ENCODE peak calls at places on chromosomes 7 and 10, in nine cellular contexts. One of them, this sample, is unnamed.

GRCh38 chr10:118742787-118743186 is 12.0 kb downstream of the CACUL1 start:
- DNase-seq in WTC11: no peak
- DNase-seq in suprapubic skin: no peak
- DNase-seq in psoas muscle: no peak
- DNase-seq in mucosa of descending colon: no peak
- DNase-seq in colonic mucosa: no peak
- DNase-seq in heart right ventricle: no peak
- DNase-seq in endothelial cell: no peak
- DNase-seq in ascending aorta: no peak
- DNase-seq in this sample: no peak

GRCh38 chr10:13499150-13499549 is 29.7 kb downstream of the BEND7 start:
- DNase-seq in WTC11: no peak
- DNase-seq in psoas muscle: no peak
- DNase-seq in suprapubic skin: no peak
- DNase-seq in endothelial cell: no peak
- DNase-seq in colonic mucosa: no peak
- DNase-seq in heart right ventricle: no peak
- DNase-seq in ascending aorta: no peak
- DNase-seq in mucosa of descending colon: no peak
- DNase-seq in this sample: no peak

GRCh38 chr7:134613623-134614347 is 32.9 kb upstream of the BPGM start:
- DNase-seq in suprapubic skin: no peak
- DNase-seq in psoas muscle: no peak
- DNase-seq in colonic mucosa: no peak
- DNase-seq in WTC11: no peak
- DNase-seq in mucosa of descending colon: no peak
- DNase-seq in ascending aorta: peak; percentile 77
- DNase-seq in endothelial cell: no peak
- DNase-seq in heart right ventricle: peak; percentile 38
- DNase-seq in this sample: no peak

GRCh38 chr10:31171402-31172120 is 139.9 kb upstream of the ZNF438 start:
- DNase-seq in heart right ventricle: no peak
- DNase-seq in psoas muscle: no peak
- DNase-seq in mucosa of descending colon: no peak
- DNase-seq in WTC11: no peak
- DNase-seq in ascending aorta: no peak
- DNase-seq in endothelial cell: no peak
- DNase-seq in suprapubic skin: no peak
- DNase-seq in colonic mucosa: no peak
- DNase-seq in this sample: no peak

GRCh38 chr10:61621538-61622150 is 41.1 kb upstream of the CABCOCO1 start:
- DNase-seq in WTC11: no peak
- DNase-seq in colonic mucosa: no peak
- DNase-seq in psoas muscle: no peak
- DNase-seq in suprapubic skin: no peak
- DNase-seq in ascending aorta: no peak
- DNase-seq in mucosa of descending colon: no peak
- DNase-seq in heart right ventricle: no peak
- DNase-seq in endothelial cell: no peak
- DNase-seq in this sample: no peak

GRCh38 chr10:100747826-100748231 is 2.4 kb downstream of the PAX2 start:
- DNase-seq in endothelial cell: no peak
- DNase-seq in mucosa of descending colon: no peak
- DNase-seq in psoas muscle: no peak
- DNase-seq in ascending aorta: no peak
- DNase-seq in heart right ventricle: no peak
- DNase-seq in suprapubic skin: no peak
- DNase-seq in colonic mucosa: no peak
- DNase-seq in WTC11: peak; percentile 65
- DNase-seq in this sample: no peak

GRCh38 chr7:70752794-70753241 is 379.1 kb upstream of the GALNT17 start:
- DNase-seq in WTC11: no peak
- DNase-seq in mucosa of descending colon: no peak
- DNase-seq in heart right ventricle: no peak
- DNase-seq in colonic mucosa: no peak
- DNase-seq in suprapubic skin: no peak
- DNase-seq in ascending aorta: no peak
- DNase-seq in psoas muscle: no peak
- DNase-seq in endothelial cell: no peak
- DNase-seq in this sample: no peak

GRCh38 chr7:158039270-158039669 is 548.4 kb downstream of the PTPRN2 start:
- DNase-seq in colonic mucosa: no peak
- DNase-seq in endothelial cell: no peak
- DNase-seq in mucosa of descending colon: no peak
- DNase-seq in suprapubic skin: no peak
- DNase-seq in WTC11: no peak
- DNase-seq in heart right ventricle: no peak
- DNase-seq in psoas muscle: no peak
- DNase-seq in ascending aorta: no peak
- DNase-seq in this sample: no peak

GRCh38 chr7:78510580-78511188 is 712.1 kb downstream of the PHTF2 start:
- DNase-seq in suprapubic skin: no peak
- DNase-seq in colonic mucosa: no peak
- DNase-seq in mucosa of descending colon: peak; percentile 4
- DNase-seq in psoas muscle: no peak
- DNase-seq in heart right ventricle: peak; percentile 6
- DNase-seq in ascending aorta: no peak
- DNase-seq in endothelial cell: peak; percentile 62
- DNase-seq in WTC11: peak; percentile 55
- DNase-seq in this sample: no peak

GRCh38 chr7:55539380-55539779 is 32.9 kb downstream of the VOPP1 start:
- DNase-seq in WTC11: no peak
- DNase-seq in psoas muscle: no peak
- DNase-seq in colonic mucosa: no peak
- DNase-seq in suprapubic skin: no peak
- DNase-seq in heart right ventricle: no peak
- DNase-seq in ascending aorta: no peak
- DNase-seq in endothelial cell: no peak
- DNase-seq in mucosa of descending colon: no peak
- DNase-seq in this sample: no peak

GRCh38 chr7:152664636-152665035 is 11.3 kb downstream of the XRCC2 start:
- DNase-seq in mucosa of descending colon: no peak
- DNase-seq in WTC11: no peak
- DNase-seq in psoas muscle: no peak
- DNase-seq in colonic mucosa: no peak
- DNase-seq in ascending aorta: no peak
- DNase-seq in endothelial cell: peak; percentile 4
- DNase-seq in suprapubic skin: no peak
- DNase-seq in heart right ventricle: no peak
- DNase-seq in this sample: no peak

GRCh38 chr10:50637003-50637579 is 13.3 kb upstream of the SGMS1 start:
- DNase-seq in ascending aorta: no peak
- DNase-seq in suprapubic skin: no peak
- DNase-seq in psoas muscle: no peak
- DNase-seq in WTC11: no peak
- DNase-seq in heart right ventricle: no peak
- DNase-seq in endothelial cell: no peak
- DNase-seq in colonic mucosa: no peak
- DNase-seq in mucosa of descending colon: no peak
- DNase-seq in this sample: no peak

GRCh38 chr10:59734063-59734462 is 19.2 kb downstream of the MRLN start:
- DNase-seq in mucosa of descending colon: no peak
- DNase-seq in endothelial cell: no peak
- DNase-seq in WTC11: no peak
- DNase-seq in ascending aorta: no peak
- DNase-seq in colonic mucosa: no peak
- DNase-seq in suprapubic skin: no peak
- DNase-seq in heart right ventricle: no peak
- DNase-seq in psoas muscle: no peak
- DNase-seq in this sample: no peak

GRCh38 chr7:12638851-12639467 is 48.5 kb upstream of the ARL4A start:
- DNase-seq in mucosa of descending colon: no peak
- DNase-seq in suprapubic skin: no peak
- DNase-seq in WTC11: no peak
- DNase-seq in psoas muscle: no peak
- DNase-seq in heart right ventricle: no peak
- DNase-seq in endothelial cell: no peak
- DNase-seq in ascending aorta: no peak
- DNase-seq in colonic mucosa: no peak
- DNase-seq in this sample: no peak

GRCh38 chr10:109343293-109343692 is 580.0 kb downstream of the XPNPEP1 start:
- DNase-seq in ascending aorta: no peak
- DNase-seq in WTC11: no peak
- DNase-seq in suprapubic skin: no peak
- DNase-seq in colonic mucosa: no peak
- DNase-seq in psoas muscle: no peak
- DNase-seq in endothelial cell: no peak
- DNase-seq in mucosa of descending colon: no peak
- DNase-seq in heart right ventricle: no peak
- DNase-seq in this sample: no peak

GRCh38 chr10:1217237-1217587 is 161.0 kb downstream of the WDR37 start:
- DNase-seq in heart right ventricle: no peak
- DNase-seq in ascending aorta: peak; percentile 21
- DNase-seq in mucosa of descending colon: no peak
- DNase-seq in suprapubic skin: no peak
- DNase-seq in WTC11: no peak
- DNase-seq in psoas muscle: no peak
- DNase-seq in endothelial cell: no peak
- DNase-seq in colonic mucosa: no peak
- DNase-seq in this sample: no peak

GRCh38 chr7:139704308-139704879 is 73.4 kb downstream of the HIPK2 start:
- DNase-seq in WTC11: no peak
- DNase-seq in heart right ventricle: no peak
- DNase-seq in suprapubic skin: no peak
- DNase-seq in psoas muscle: no peak
- DNase-seq in colonic mucosa: no peak
- DNase-seq in ascending aorta: no peak
- DNase-seq in mucosa of descending colon: no peak
- DNase-seq in endothelial cell: no peak
- DNase-seq in this sample: no peak

GRCh38 chr7:139711991-139712753 is 65.6 kb downstream of the HIPK2 start:
- DNase-seq in suprapubic skin: no peak
- DNase-seq in mucosa of descending colon: no peak
- DNase-seq in endothelial cell: no peak
- DNase-seq in colonic mucosa: no peak
- DNase-seq in heart right ventricle: no peak
- DNase-seq in ascending aorta: peak; percentile 30
- DNase-seq in psoas muscle: no peak
- DNase-seq in WTC11: no peak
- DNase-seq in this sample: no peak

GRCh38 chr7:139709460-139709859 is 68.3 kb downstream of the HIPK2 start:
- DNase-seq in endothelial cell: no peak
- DNase-seq in heart right ventricle: no peak
- DNase-seq in mucosa of descending colon: no peak
- DNase-seq in colonic mucosa: no peak
- DNase-seq in ascending aorta: no peak
- DNase-seq in WTC11: no peak
- DNase-seq in psoas muscle: no peak
- DNase-seq in suprapubic skin: no peak
- DNase-seq in this sample: no peak

GRCh38 chr7:139706837-139707236 is 71.0 kb downstream of the HIPK2 start:
- DNase-seq in psoas muscle: no peak
- DNase-seq in WTC11: no peak
- DNase-seq in suprapubic skin: no peak
- DNase-seq in heart right ventricle: no peak
- DNase-seq in endothelial cell: no peak
- DNase-seq in mucosa of descending colon: no peak
- DNase-seq in ascending aorta: no peak
- DNase-seq in colonic mucosa: no peak
- DNase-seq in this sample: no peak

GRCh38 chr7:139708541-139708940 is 69.3 kb downstream of the HIPK2 start:
- DNase-seq in mucosa of descending colon: no peak
- DNase-seq in psoas muscle: no peak
- DNase-seq in ascending aorta: no peak
- DNase-seq in WTC11: no peak
- DNase-seq in heart right ventricle: no peak
- DNase-seq in endothelial cell: no peak
- DNase-seq in colonic mucosa: no peak
- DNase-seq in suprapubic skin: no peak
- DNase-seq in this sample: peak; percentile 56
- TF ChIP-seq CTCF in mucosa of descending colon: no peak
- TF ChIP-seq CTCF in psoas muscle: no peak
- TF ChIP-seq CTCF in ascending aorta: no peak
- TF ChIP-seq CTCF in WTC11: no peak
- TF ChIP-seq CTCF in heart right ventricle: no peak
- TF ChIP-seq CTCF in endothelial cell: no peak
- TF ChIP-seq CTCF in colonic mucosa: no peak
- TF ChIP-seq CTCF in suprapubic skin: no peak
- TF ChIP-seq CTCF in this sample: no peak

GRCh38 chr7:94374231-94374630 is 20.5 kb upstream of the COL1A2 start:
- DNase-seq in WTC11: peak; percentile 43
- DNase-seq in suprapubic skin: peak; percentile 91
- DNase-seq in psoas muscle: peak; percentile 76
- DNase-seq in ascending aorta: peak; percentile 94
- DNase-seq in colonic mucosa: peak; percentile 51
- DNase-seq in mucosa of descending colon: peak; percentile 48
- DNase-seq in endothelial cell: peak; percentile 26
- DNase-seq in heart right ventricle: peak; percentile 60
- DNase-seq in this sample: no peak
- TF ChIP-seq CTCF in WTC11: no peak
- TF ChIP-seq CTCF in suprapubic skin: no peak
- TF ChIP-seq CTCF in psoas muscle: no peak
- TF ChIP-seq CTCF in ascending aorta: no peak
- TF ChIP-seq CTCF in colonic mucosa: no peak
- TF ChIP-seq CTCF in mucosa of descending colon: no peak
- TF ChIP-seq CTCF in endothelial cell: no peak
- TF ChIP-seq CTCF in heart right ventricle: no peak
- TF ChIP-seq CTCF in this sample: no peak

GRCh38 chr10:98423691-98424120 is 8.7 kb upstream of the PYROXD2 start:
- DNase-seq in suprapubic skin: no peak
- DNase-seq in WTC11: peak; percentile 79
- DNase-seq in heart right ventricle: no peak
- DNase-seq in mucosa of descending colon: no peak
- DNase-seq in psoas muscle: no peak
- DNase-seq in endothelial cell: peak; percentile 57
- DNase-seq in ascending aorta: peak; percentile 44
- DNase-seq in colonic mucosa: no peak
- DNase-seq in this sample: no peak
- TF ChIP-seq CTCF in suprapubic skin: no peak
- TF ChIP-seq CTCF in WTC11: peak; percentile 36
- TF ChIP-seq CTCF in heart right ventricle: no peak
- TF ChIP-seq CTCF in mucosa of descending colon: no peak
- TF ChIP-seq CTCF in psoas muscle: no peak
- TF ChIP-seq CTCF in endothelial cell: no peak
- TF ChIP-seq CTCF in ascending aorta: no peak
- TF ChIP-seq CTCF in colonic mucosa: no peak
- TF ChIP-seq CTCF in this sample: no peak

DNA sequence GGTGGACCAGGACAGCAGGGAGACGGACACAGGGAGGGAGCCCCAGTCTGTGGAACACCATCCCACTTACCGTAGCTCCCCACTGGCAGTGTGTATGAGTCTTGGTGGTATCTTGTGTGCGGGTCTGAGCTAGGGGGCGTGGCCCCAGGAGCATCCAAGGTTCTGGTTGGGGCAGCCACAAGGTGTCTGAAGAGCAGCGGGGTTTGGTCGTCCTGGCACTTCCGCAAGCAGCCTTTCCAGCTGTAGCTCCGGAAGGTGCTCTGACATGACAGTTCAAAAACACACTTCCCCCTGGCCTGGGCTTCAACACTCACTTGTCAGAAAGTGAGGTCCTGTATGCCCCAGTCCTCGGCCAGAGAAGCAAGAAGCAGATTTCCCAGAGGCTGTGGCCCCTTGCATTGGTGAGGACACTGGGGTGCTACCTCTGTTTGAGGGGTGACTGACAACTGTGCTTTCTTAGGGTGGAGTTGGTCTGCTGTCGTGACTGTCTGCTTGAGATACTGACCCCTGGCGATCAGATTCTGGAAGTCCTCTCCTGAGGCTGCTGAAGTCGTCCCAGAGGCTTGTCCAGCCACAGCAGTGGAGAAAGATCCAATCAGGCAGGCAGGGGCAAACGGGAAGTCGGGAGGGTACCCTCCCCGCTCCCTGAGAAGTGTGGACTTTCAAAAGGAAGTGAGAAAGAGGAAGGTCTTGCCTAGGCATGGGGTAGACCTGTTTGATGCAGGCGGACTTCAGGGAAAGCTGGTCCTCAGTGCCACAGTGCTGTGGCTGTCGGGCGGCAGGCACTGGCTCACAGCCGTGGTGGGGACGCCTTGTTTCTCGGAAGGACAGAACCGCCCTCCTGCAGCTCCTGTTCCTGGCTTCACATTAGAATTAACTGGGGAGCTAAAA is 51.4 kb upstream of the PFKFB3 start:
- DNase-seq in heart right ventricle: peak; percentile 70
- DNase-seq in endothelial cell: peak; percentile 73
- DNase-seq in mucosa of descending colon: peak; percentile 76
- DNase-seq in WTC11: peak; percentile 75
- DNase-seq in psoas muscle: peak; percentile 45
- DNase-seq in colonic mucosa: peak; percentile 62
- DNase-seq in ascending aorta: peak; percentile 84
- DNase-seq in suprapubic skin: no peak
- DNase-seq in this sample: peak; percentile 77
- TF ChIP-seq CTCF in heart right ventricle: peak; percentile 37
- TF ChIP-seq CTCF in endothelial cell: peak; percentile 34
- TF ChIP-seq CTCF in mucosa of descending colon: peak; percentile 39
- TF ChIP-seq CTCF in WTC11: peak; percentile 31
- TF ChIP-seq CTCF in psoas muscle: peak; percentile 65
- TF ChIP-seq CTCF in colonic mucosa: peak; percentile 55
- TF ChIP-seq CTCF in ascending aorta: peak; percentile 70
- TF ChIP-seq CTCF in suprapubic skin: peak; percentile 41
- TF ChIP-seq CTCF in this sample: peak; percentile 77